ENCODE peak calls at places on chromosomes 4 and X, in five cellular contexts. V is cardiac muscle cell; N is lung; L is amygdala; A is stimulated activated CD4-positive, alpha-beta T cell treated with anti-CD3 and anti-CD28 coated beads, Interleukin-4, amount 100 ng/mL, for 48 hours. Z is an unnamed sample.
A peak's percentile ranks its signal among the peaks of the same experiment; 100 is the strongest.

GRCh38 chr4:183563874-183564273 is 59.0 kb downstream of the ING2 start:
- DNase-seq in L (peak; percentile 8), A (no peak), N (peak; percentile 61), V (no peak), Z (no peak)

GRCh38 chrX:44332437-44332836 is 11.0 kb downstream of the EFHC2 start:
- DNase-seq in A (no peak), V (no peak), N (no peak), L (no peak), Z (no peak)

GRCh38 chr4:168863719-168864632 is 146.1 kb downstream of the CBR4 start:
- DNase-seq in N (no peak), A (no peak), V (no peak), L (no peak), Z (no peak)

GRCh38 chrX:31266172-31267076 is 194.6 kb upstream of the FTHL17 start:
- DNase-seq in L (no peak), V (peak; percentile 72), A (no peak), N (peak; percentile 46), Z (peak; percentile 62)

GRCh38 chr4:73589887-73590801 is 30.1 kb downstream of the RASSF6 start:
- DNase-seq in N (no peak), L (no peak), A (no peak), V (no peak), Z (no peak)

GRCh38 chrX:50204364-50204899 is at the start of gene CCNB3:
- DNase-seq in V (peak; percentile 71), N (peak; percentile 67), L (peak; percentile 29), A (peak; percentile 58), Z (peak; percentile 63)

GRCh38 chr4:157739237-157739636 is 433.6 kb downstream of the GASK1B start:
- DNase-seq in N (no peak), A (no peak), V (no peak), L (no peak), Z (no peak)

GRCh38 chrX:72080150-72080549 is 51.6 kb downstream of the RTL5 start:
- DNase-seq in L (no peak), V (no peak), N (no peak), A (no peak), Z (no peak)